ENCODE peak calls at places on chromosomes 12 and 14, in ten cellular contexts. Z is HEK293T; N is AG04449; V is activated CD8-positive, alpha-beta memory T cell treated with anti-CD3 and anti-CD28 coated beads for 1 hour; S is EL; X is small intestine; Q is GM12878; K is HTR-8/SVneo; R is fibroblast of mammary gland; C is brain microvascular endothelial cell. B is an unnamed sample.

GRCh38 chr12:26810330-26810729 is 22.7 kb downstream of the ITPR2 start:
- DNase-seq in Z (no peak), N (peak; percentile 65), V (no peak), S (peak; percentile 75), X (no peak), Q (no peak), K (no peak), R (peak; percentile 76), C (peak; percentile 80), B (peak; percentile 6)

GRCh38 chr14:34237098-34237497 is 224.9 kb downstream of the SPTSSA start:
- DNase-seq in Z (no peak), N (no peak), V (no peak), S (no peak), X (no peak), Q (no peak), K (no peak), R (no peak), C (no peak), B (no peak)

GRCh38 chr12:3257411-3257810 is 180.2 kb downstream of the TSPAN9 start:
- DNase-seq in Z (no peak), N (no peak), V (no peak), S (no peak), X (no peak), Q (no peak), K (no peak), R (no peak), C (no peak), B (no peak)

GRCh38 chr14:106436310-106436905 is 910.0 kb downstream of the TMEM121 start:
- DNase-seq in Z (peak; percentile 13), N (no peak), V (peak; percentile 61), S (no peak), X (peak; percentile 61), Q (no peak), K (no peak), R (peak; percentile 10), C (no peak), B (peak; percentile 23)

GRCh38 chr12:53046655-53047220 is 3.1 kb upstream of the TNS2 start:
- DNase-seq in Z (peak; percentile 34), N (no peak), V (no peak), S (peak; percentile 92), X (no peak), Q (no peak), K (peak; percentile 80), R (peak; percentile 74), C (peak; percentile 68), B (peak; percentile 66)

GRCh38 chr12:101839324-101840283 is 8.8 kb upstream of the GNPTAB start:
- DNase-seq in Z (peak; percentile 65), N (no peak), V (peak; percentile 38), S (peak; percentile 70), X (peak; percentile 74), Q (no peak), K (peak; percentile 53), R (peak; percentile 63), C (peak; percentile 59), B (peak; percentile 63)

GRCh38 chr12:42020226-42020625 is 124.4 kb downstream of the GXYLT1 start:
- DNase-seq in Z (no peak), N (no peak), V (no peak), S (no peak), X (no peak), Q (no peak), K (no peak), R (no peak), C (no peak), B (no peak)

GRCh38 chr14:89000007-89000942 is 175.8 kb downstream of the TTC8 start:
- DNase-seq in Z (peak; percentile 24), N (peak; percentile 89), V (no peak), S (peak; percentile 96), X (peak; percentile 56), Q (no peak), K (peak; percentile 81), R (peak; percentile 98), C (peak; percentile 97), B (peak; percentile 89)

GRCh38 chr14:94021001-94021400 is 5.1 kb upstream of the OTUB2 start:
- DNase-seq in Z (no peak), N (no peak), V (no peak), S (no peak), X (no peak), Q (no peak), K (no peak), R (peak; percentile 46), C (peak; percentile 58), B (no peak)

GRCh38 chr12:130832561-130833209 is 6.4 kb downstream of the STX2 start:
- DNase-seq in Z (no peak), N (no peak), V (no peak), S (peak; percentile 66), X (no peak), Q (no peak), K (peak; percentile 52), R (peak; percentile 83), C (peak; percentile 25), B (peak; percentile 18)